ENCODE peak calls at places on chromosomes 4 and X, in eight cellular contexts. One of them, this sample, is unnamed.

GRCh38 chr4:101136373-101137370 is 210.7 kb downstream of the PPP3CA start:
- ATAC-seq in activated CD8-positive, alpha-beta T cell treated with anti-CD3 and anti-CD28 coated beads for 36 hours: no peak
- ATAC-seq in T-cell: no peak
- ATAC-seq in naive thymus-derived CD4-positive, alpha-beta T cell: no peak
- ATAC-seq in psoas muscle: no peak
- ATAC-seq in pancreas: no peak
- ATAC-seq in natural killer cell: no peak
- ATAC-seq in foreskin keratinocyte: no peak
- ATAC-seq in this sample: no peak

GRCh38 chr4:568962-569361 is 7.1 kb downstream of the TMEM271 start:
- ATAC-seq in activated CD8-positive, alpha-beta T cell treated with anti-CD3 and anti-CD28 coated beads for 36 hours: no peak
- ATAC-seq in T-cell: no peak
- ATAC-seq in naive thymus-derived CD4-positive, alpha-beta T cell: no peak
- ATAC-seq in psoas muscle: no peak
- ATAC-seq in pancreas: no peak
- ATAC-seq in natural killer cell: no peak
- ATAC-seq in foreskin keratinocyte: no peak
- ATAC-seq in this sample: no peak

GRCh38 chr4:168614316-168615057 is 117.6 kb downstream of the PALLD start:
- ATAC-seq in activated CD8-positive, alpha-beta T cell treated with anti-CD3 and anti-CD28 coated beads for 36 hours: no peak
- ATAC-seq in T-cell: no peak
- ATAC-seq in naive thymus-derived CD4-positive, alpha-beta T cell: no peak
- ATAC-seq in psoas muscle: no peak
- ATAC-seq in pancreas: no peak
- ATAC-seq in natural killer cell: no peak
- ATAC-seq in foreskin keratinocyte: no peak
- ATAC-seq in this sample: no peak

GRCh38 chrX:132001127-132001526 is 22.0 kb upstream of the STK26 start:
- ATAC-seq in activated CD8-positive, alpha-beta T cell treated with anti-CD3 and anti-CD28 coated beads for 36 hours: peak; percentile 95
- ATAC-seq in T-cell: peak; percentile 85
- ATAC-seq in naive thymus-derived CD4-positive, alpha-beta T cell: no peak
- ATAC-seq in psoas muscle: no peak
- ATAC-seq in pancreas: no peak
- ATAC-seq in natural killer cell: no peak
- ATAC-seq in foreskin keratinocyte: peak; percentile 94
- ATAC-seq in this sample: peak; percentile 98

GRCh38 chr4:139470997-139471665 is 17.2 kb downstream of the RAB33B start:
- ATAC-seq in activated CD8-positive, alpha-beta T cell treated with anti-CD3 and anti-CD28 coated beads for 36 hours: no peak
- ATAC-seq in T-cell: no peak
- ATAC-seq in naive thymus-derived CD4-positive, alpha-beta T cell: no peak
- ATAC-seq in psoas muscle: no peak
- ATAC-seq in pancreas: peak; percentile 17
- ATAC-seq in natural killer cell: no peak
- ATAC-seq in foreskin keratinocyte: no peak
- ATAC-seq in this sample: no peak

GRCh38 chr4:87068591-87069021 is 133.8 kb downstream of the AFF1 start:
- ATAC-seq in activated CD8-positive, alpha-beta T cell treated with anti-CD3 and anti-CD28 coated beads for 36 hours: no peak
- ATAC-seq in T-cell: no peak
- ATAC-seq in naive thymus-derived CD4-positive, alpha-beta T cell: no peak
- ATAC-seq in psoas muscle: peak; percentile 37
- ATAC-seq in pancreas: peak; percentile 63
- ATAC-seq in natural killer cell: no peak
- ATAC-seq in foreskin keratinocyte: peak; percentile 24
- ATAC-seq in this sample: no peak

GRCh38 chr4:39324446-39324845 is 41.7 kb downstream of the RFC1 start:
- ATAC-seq in activated CD8-positive, alpha-beta T cell treated with anti-CD3 and anti-CD28 coated beads for 36 hours: no peak
- ATAC-seq in T-cell: no peak
- ATAC-seq in naive thymus-derived CD4-positive, alpha-beta T cell: no peak
- ATAC-seq in psoas muscle: no peak
- ATAC-seq in pancreas: no peak
- ATAC-seq in natural killer cell: no peak
- ATAC-seq in foreskin keratinocyte: no peak
- ATAC-seq in this sample: no peak

GRCh38 chr4:117957570-117957969 is 76.7 kb upstream of the NDST3 start:
- ATAC-seq in activated CD8-positive, alpha-beta T cell treated with anti-CD3 and anti-CD28 coated beads for 36 hours: no peak
- ATAC-seq in T-cell: no peak
- ATAC-seq in naive thymus-derived CD4-positive, alpha-beta T cell: no peak
- ATAC-seq in psoas muscle: no peak
- ATAC-seq in pancreas: no peak
- ATAC-seq in natural killer cell: no peak
- ATAC-seq in foreskin keratinocyte: no peak
- ATAC-seq in this sample: no peak

GRCh38 chrX:150548251-150548650 is 20.2 kb upstream of the MTM1 start:
- ATAC-seq in activated CD8-positive, alpha-beta T cell treated with anti-CD3 and anti-CD28 coated beads for 36 hours: no peak
- ATAC-seq in T-cell: no peak
- ATAC-seq in naive thymus-derived CD4-positive, alpha-beta T cell: no peak
- ATAC-seq in psoas muscle: no peak
- ATAC-seq in pancreas: no peak
- ATAC-seq in natural killer cell: no peak
- ATAC-seq in foreskin keratinocyte: no peak
- ATAC-seq in this sample: no peak

GRCh38 chr4:143531368-143531767 is 17.9 kb downstream of the SMARCA5 start:
- ATAC-seq in activated CD8-positive, alpha-beta T cell treated with anti-CD3 and anti-CD28 coated beads for 36 hours: no peak
- ATAC-seq in T-cell: no peak
- ATAC-seq in naive thymus-derived CD4-positive, alpha-beta T cell: peak; percentile 57
- ATAC-seq in psoas muscle: no peak
- ATAC-seq in pancreas: peak; percentile 30
- ATAC-seq in natural killer cell: no peak
- ATAC-seq in foreskin keratinocyte: peak; percentile 54
- ATAC-seq in this sample: no peak